ENCODE peak calls at places on chromosomes 5 and 9, in six cellular contexts. One of them, this sample, is unnamed.
A peak's percentile ranks its signal among the peaks of the same experiment; 100 is the strongest.

GRCh38 chr9:79371301-79371700 is 200.5 kb upstream of the TLE4 start:
- DNase-seq in NCI-H1436: no peak
- DNase-seq in ovary: no peak
- DNase-seq in NCI-H187 treated with DMSO at 0.1 percent for 48 hours: no peak
- DNase-seq in dorsolateral prefrontal cortex: no peak
- DNase-seq in Caki2: no peak
- DNase-seq in this sample: no peak

GRCh38 chr5:50559955-50560354 is 106.5 kb upstream of the PARP8 start:
- DNase-seq in NCI-H1436: no peak
- DNase-seq in ovary: no peak
- DNase-seq in NCI-H187 treated with DMSO at 0.1 percent for 48 hours: no peak
- DNase-seq in dorsolateral prefrontal cortex: no peak
- DNase-seq in Caki2: no peak
- DNase-seq in this sample: no peak

GRCh38 chr5:149581192-149581861 is at the start of gene ARHGEF37:
- DNase-seq in NCI-H1436: peak; percentile 10
- DNase-seq in ovary: peak; percentile 93
- DNase-seq in NCI-H187 treated with DMSO at 0.1 percent for 48 hours: no peak
- DNase-seq in dorsolateral prefrontal cortex: peak; percentile 94
- DNase-seq in Caki2: peak; percentile 64
- DNase-seq in this sample: peak; percentile 73

GRCh38 chr9:111178361-111179043 is 140.2 kb upstream of the LPAR1 start:
- DNase-seq in NCI-H1436: no peak
- DNase-seq in ovary: no peak
- DNase-seq in NCI-H187 treated with DMSO at 0.1 percent for 48 hours: no peak
- DNase-seq in dorsolateral prefrontal cortex: no peak
- DNase-seq in Caki2: peak; percentile 92
- DNase-seq in this sample: no peak

GRCh38 chr5:178203670-178204204 is 596 bp upstream of the HNRNPAB start:
- DNase-seq in NCI-H1436: no peak
- DNase-seq in ovary: no peak
- DNase-seq in NCI-H187 treated with DMSO at 0.1 percent for 48 hours: no peak
- DNase-seq in dorsolateral prefrontal cortex: no peak
- DNase-seq in Caki2: no peak
- DNase-seq in this sample: no peak

GRCh38 chr5:129511291-129511690 is 51.2 kb downstream of the ADAMTS19 start:
- DNase-seq in NCI-H1436: no peak
- DNase-seq in ovary: no peak
- DNase-seq in NCI-H187 treated with DMSO at 0.1 percent for 48 hours: no peak
- DNase-seq in dorsolateral prefrontal cortex: no peak
- DNase-seq in Caki2: no peak
- DNase-seq in this sample: no peak

GRCh38 chr9:82677086-82677485 is 385.9 kb downstream of the RASEF start:
- DNase-seq in NCI-H1436: no peak
- DNase-seq in ovary: no peak
- DNase-seq in NCI-H187 treated with DMSO at 0.1 percent for 48 hours: no peak
- DNase-seq in dorsolateral prefrontal cortex: no peak
- DNase-seq in Caki2: no peak
- DNase-seq in this sample: no peak

GRCh38 chr5:134138416-134139376 is 24.2 kb downstream of the TCF7 start:
- DNase-seq in NCI-H1436: no peak
- DNase-seq in ovary: peak; percentile 28
- DNase-seq in NCI-H187 treated with DMSO at 0.1 percent for 48 hours: no peak
- DNase-seq in dorsolateral prefrontal cortex: peak; percentile 18
- DNase-seq in Caki2: peak; percentile 36
- DNase-seq in this sample: no peak

GRCh38 chr9:136857166-136857565 is 5.0 kb downstream of the MAMDC4 start:
- DNase-seq in NCI-H1436: no peak
- DNase-seq in ovary: peak; percentile 39
- DNase-seq in NCI-H187 treated with DMSO at 0.1 percent for 48 hours: no peak
- DNase-seq in dorsolateral prefrontal cortex: no peak
- DNase-seq in Caki2: no peak
- DNase-seq in this sample: no peak

GRCh38 chr5:33582417-33582816 is 141.7 kb downstream of the TARS1 start:
- DNase-seq in NCI-H1436: no peak
- DNase-seq in ovary: no peak
- DNase-seq in NCI-H187 treated with DMSO at 0.1 percent for 48 hours: no peak
- DNase-seq in dorsolateral prefrontal cortex: no peak
- DNase-seq in Caki2: no peak
- DNase-seq in this sample: no peak

GRCh38 chr5:100903036-100903887 is at the start of gene ST8SIA4:
- DNase-seq in NCI-H1436: peak; percentile 89
- DNase-seq in ovary: peak; percentile 38
- DNase-seq in NCI-H187 treated with DMSO at 0.1 percent for 48 hours: peak; percentile 45
- DNase-seq in dorsolateral prefrontal cortex: peak; percentile 56
- DNase-seq in Caki2: peak; percentile 68
- DNase-seq in this sample: no peak

GRCh38 chr5:141825836-141826560 is 52.2 kb downstream of the PCDH1 start:
- DNase-seq in NCI-H1436: no peak
- DNase-seq in ovary: no peak
- DNase-seq in NCI-H187 treated with DMSO at 0.1 percent for 48 hours: no peak
- DNase-seq in dorsolateral prefrontal cortex: no peak
- DNase-seq in Caki2: no peak
- DNase-seq in this sample: no peak

GRCh38 chr9:133943036-133943780 is 48.9 kb downstream of the VAV2 start:
- DNase-seq in NCI-H1436: no peak
- DNase-seq in ovary: peak; percentile 15
- DNase-seq in NCI-H187 treated with DMSO at 0.1 percent for 48 hours: no peak
- DNase-seq in dorsolateral prefrontal cortex: no peak
- DNase-seq in Caki2: no peak
- DNase-seq in this sample: no peak

GRCh38 chr5:150022163-150022540 is 21.6 kb downstream of the HMGXB3 start:
- DNase-seq in NCI-H1436: no peak
- DNase-seq in ovary: no peak
- DNase-seq in NCI-H187 treated with DMSO at 0.1 percent for 48 hours: no peak
- DNase-seq in dorsolateral prefrontal cortex: no peak
- DNase-seq in Caki2: peak; percentile 40
- DNase-seq in this sample: no peak

This sample was measured in cerebellar cortex.